ENCODE peak calls at places on chromosome 22, in eight cellular contexts. One of them, this sample, is unnamed.

GRCh38 chr22:37333724-37334460 is 51.6 kb downstream of the CYTH4 start:
- DNase-seq in NCI-H524: no peak
- DNase-seq in T-helper 9 cell: no peak
- DNase-seq in naive thymus-derived CD4-positive, alpha-beta T cell: no peak
- DNase-seq in NCI-H1092 treated with DMSO at 0.1 percent for 48 hours: no peak
- DNase-seq in effector CD4-positive, alpha-beta T cell: no peak
- DNase-seq in anterior cingulate cortex: no peak
- DNase-seq in CD8-positive, alpha-beta T cell: no peak
- DNase-seq in this sample: no peak

GRCh38 chr22:46287873-46288751 is 8.6 kb upstream of the GTSE1 start:
- DNase-seq in NCI-H524: no peak
- DNase-seq in T-helper 9 cell: no peak
- DNase-seq in naive thymus-derived CD4-positive, alpha-beta T cell: no peak
- DNase-seq in NCI-H1092 treated with DMSO at 0.1 percent for 48 hours: no peak
- DNase-seq in effector CD4-positive, alpha-beta T cell: no peak
- DNase-seq in anterior cingulate cortex: no peak
- DNase-seq in CD8-positive, alpha-beta T cell: peak
- DNase-seq in this sample: peak

GRCh38 chr22:47041201-47042115 is 279.0 kb downstream of the TBC1D22A start:
- DNase-seq in NCI-H524: no peak
- DNase-seq in T-helper 9 cell: no peak
- DNase-seq in naive thymus-derived CD4-positive, alpha-beta T cell: no peak
- DNase-seq in NCI-H1092 treated with DMSO at 0.1 percent for 48 hours: no peak
- DNase-seq in effector CD4-positive, alpha-beta T cell: no peak
- DNase-seq in anterior cingulate cortex: no peak
- DNase-seq in CD8-positive, alpha-beta T cell: no peak
- DNase-seq in this sample: no peak

GRCh38 chr22:31488346-31488883 is 1.2 kb downstream of the EIF4ENIF1 start:
- DNase-seq in NCI-H524: no peak
- DNase-seq in T-helper 9 cell: no peak
- DNase-seq in naive thymus-derived CD4-positive, alpha-beta T cell: no peak
- DNase-seq in NCI-H1092 treated with DMSO at 0.1 percent for 48 hours: no peak
- DNase-seq in effector CD4-positive, alpha-beta T cell: no peak
- DNase-seq in anterior cingulate cortex: no peak
- DNase-seq in CD8-positive, alpha-beta T cell: no peak
- DNase-seq in this sample: no peak

GRCh38 chr22:49647346-49648026 is 180.2 kb downstream of the BRD1 start:
- DNase-seq in NCI-H524: no peak
- DNase-seq in T-helper 9 cell: no peak
- DNase-seq in naive thymus-derived CD4-positive, alpha-beta T cell: no peak
- DNase-seq in NCI-H1092 treated with DMSO at 0.1 percent for 48 hours: no peak
- DNase-seq in effector CD4-positive, alpha-beta T cell: no peak
- DNase-seq in anterior cingulate cortex: no peak
- DNase-seq in CD8-positive, alpha-beta T cell: no peak
- DNase-seq in this sample: no peak

GRCh38 chr22:29587938-29588699 is 7.2 kb upstream of the NIPSNAP1 start:
- DNase-seq in NCI-H524: no peak
- DNase-seq in T-helper 9 cell: no peak
- DNase-seq in naive thymus-derived CD4-positive, alpha-beta T cell: no peak
- DNase-seq in NCI-H1092 treated with DMSO at 0.1 percent for 48 hours: no peak
- DNase-seq in effector CD4-positive, alpha-beta T cell: no peak
- DNase-seq in anterior cingulate cortex: no peak
- DNase-seq in CD8-positive, alpha-beta T cell: no peak
- DNase-seq in this sample: no peak

GRCh38 chr22:30245181-30245984 is 1.2 kb downstream of the LIF start:
- DNase-seq in NCI-H524: no peak
- DNase-seq in T-helper 9 cell: no peak
- DNase-seq in naive thymus-derived CD4-positive, alpha-beta T cell: no peak
- DNase-seq in NCI-H1092 treated with DMSO at 0.1 percent for 48 hours: no peak
- DNase-seq in effector CD4-positive, alpha-beta T cell: no peak
- DNase-seq in anterior cingulate cortex: no peak
- DNase-seq in CD8-positive, alpha-beta T cell: no peak
- DNase-seq in this sample: no peak

GRCh38 chr22:20015187-20015625 is 1.4 kb downstream of the ARVCF start:
- DNase-seq in NCI-H524: no peak
- DNase-seq in T-helper 9 cell: no peak
- DNase-seq in naive thymus-derived CD4-positive, alpha-beta T cell: no peak
- DNase-seq in NCI-H1092 treated with DMSO at 0.1 percent for 48 hours: no peak
- DNase-seq in effector CD4-positive, alpha-beta T cell: no peak
- DNase-seq in anterior cingulate cortex: no peak
- DNase-seq in CD8-positive, alpha-beta T cell: no peak
- DNase-seq in this sample: no peak

GRCh38 chr22:28923826-28924732 is 40.7 kb downstream of the ZNRF3 start:
- DNase-seq in NCI-H524: no peak
- DNase-seq in T-helper 9 cell: no peak
- DNase-seq in naive thymus-derived CD4-positive, alpha-beta T cell: no peak
- DNase-seq in NCI-H1092 treated with DMSO at 0.1 percent for 48 hours: peak
- DNase-seq in effector CD4-positive, alpha-beta T cell: no peak
- DNase-seq in anterior cingulate cortex: peak
- DNase-seq in CD8-positive, alpha-beta T cell: no peak
- DNase-seq in this sample: peak

GRCh38 chr22:46737976-46738641 is at the start of gene CERK:
- DNase-seq in NCI-H524: no peak
- DNase-seq in T-helper 9 cell: peak
- DNase-seq in naive thymus-derived CD4-positive, alpha-beta T cell: peak
- DNase-seq in NCI-H1092 treated with DMSO at 0.1 percent for 48 hours: no peak
- DNase-seq in effector CD4-positive, alpha-beta T cell: peak
- DNase-seq in anterior cingulate cortex: peak
- DNase-seq in CD8-positive, alpha-beta T cell: peak
- DNase-seq in this sample: peak

GRCh38 chr22:36816635-36817428 is at the start of gene PVALB:
- DNase-seq in NCI-H524: no peak
- DNase-seq in T-helper 9 cell: no peak
- DNase-seq in naive thymus-derived CD4-positive, alpha-beta T cell: peak
- DNase-seq in NCI-H1092 treated with DMSO at 0.1 percent for 48 hours: peak
- DNase-seq in effector CD4-positive, alpha-beta T cell: no peak
- DNase-seq in anterior cingulate cortex: no peak
- DNase-seq in CD8-positive, alpha-beta T cell: no peak
- DNase-seq in this sample: no peak

GRCh38 chr22:23835773-23836144 is 3.0 kb downstream of the DERL3 start:
- DNase-seq in NCI-H524: no peak
- DNase-seq in T-helper 9 cell: no peak
- DNase-seq in naive thymus-derived CD4-positive, alpha-beta T cell: no peak
- DNase-seq in NCI-H1092 treated with DMSO at 0.1 percent for 48 hours: no peak
- DNase-seq in effector CD4-positive, alpha-beta T cell: no peak
- DNase-seq in anterior cingulate cortex: no peak
- DNase-seq in CD8-positive, alpha-beta T cell: no peak
- DNase-seq in this sample: no peak

GRCh38 chr22:20989323-20990138 is 7.4 kb downstream of the LZTR1 start:
- DNase-seq in NCI-H524: no peak
- DNase-seq in T-helper 9 cell: no peak
- DNase-seq in naive thymus-derived CD4-positive, alpha-beta T cell: no peak
- DNase-seq in NCI-H1092 treated with DMSO at 0.1 percent for 48 hours: no peak
- DNase-seq in effector CD4-positive, alpha-beta T cell: no peak
- DNase-seq in anterior cingulate cortex: no peak
- DNase-seq in CD8-positive, alpha-beta T cell: no peak
- DNase-seq in this sample: no peak

GRCh38 chr22:17269224-17269606 is 50.0 kb upstream of the ADA2 start:
- DNase-seq in NCI-H524: peak
- DNase-seq in T-helper 9 cell: no peak
- DNase-seq in naive thymus-derived CD4-positive, alpha-beta T cell: no peak
- DNase-seq in NCI-H1092 treated with DMSO at 0.1 percent for 48 hours: peak
- DNase-seq in effector CD4-positive, alpha-beta T cell: no peak
- DNase-seq in anterior cingulate cortex: no peak
- DNase-seq in CD8-positive, alpha-beta T cell: no peak
- DNase-seq in this sample: no peak

GRCh38 chr22:36546932-36547331 is 18.0 kb upstream of the EIF3D start:
- DNase-seq in NCI-H524: no peak
- DNase-seq in T-helper 9 cell: no peak
- DNase-seq in naive thymus-derived CD4-positive, alpha-beta T cell: no peak
- DNase-seq in NCI-H1092 treated with DMSO at 0.1 percent for 48 hours: no peak
- DNase-seq in effector CD4-positive, alpha-beta T cell: no peak
- DNase-seq in anterior cingulate cortex: no peak
- DNase-seq in CD8-positive, alpha-beta T cell: no peak
- DNase-seq in this sample: no peak

GRCh38 chr22:37880668-37881440 is 25.2 kb upstream of the MICALL1 start:
- DNase-seq in NCI-H524: no peak
- DNase-seq in T-helper 9 cell: no peak
- DNase-seq in naive thymus-derived CD4-positive, alpha-beta T cell: no peak
- DNase-seq in NCI-H1092 treated with DMSO at 0.1 percent for 48 hours: no peak
- DNase-seq in effector CD4-positive, alpha-beta T cell: no peak
- DNase-seq in anterior cingulate cortex: peak
- DNase-seq in CD8-positive, alpha-beta T cell: no peak
- DNase-seq in this sample: no peak

GRCh38 chr22:18065256-18065655 is 12.5 kb upstream of the PEX26 start:
- DNase-seq in NCI-H524: no peak
- DNase-seq in T-helper 9 cell: no peak
- DNase-seq in naive thymus-derived CD4-positive, alpha-beta T cell: no peak
- DNase-seq in NCI-H1092 treated with DMSO at 0.1 percent for 48 hours: no peak
- DNase-seq in effector CD4-positive, alpha-beta T cell: no peak
- DNase-seq in anterior cingulate cortex: no peak
- DNase-seq in CD8-positive, alpha-beta T cell: no peak
- DNase-seq in this sample: no peak

GRCh38 chr22:42368379-42369249 is 63.6 kb downstream of the NFAM1 start:
- DNase-seq in NCI-H524: no peak
- DNase-seq in T-helper 9 cell: peak
- DNase-seq in naive thymus-derived CD4-positive, alpha-beta T cell: peak
- DNase-seq in NCI-H1092 treated with DMSO at 0.1 percent for 48 hours: no peak
- DNase-seq in effector CD4-positive, alpha-beta T cell: peak
- DNase-seq in anterior cingulate cortex: no peak
- DNase-seq in CD8-positive, alpha-beta T cell: peak
- DNase-seq in this sample: no peak

GRCh38 chr22:35140879-35141745 is 75.2 kb downstream of the ISX start:
- DNase-seq in NCI-H524: no peak
- DNase-seq in T-helper 9 cell: no peak
- DNase-seq in naive thymus-derived CD4-positive, alpha-beta T cell: no peak
- DNase-seq in NCI-H1092 treated with DMSO at 0.1 percent for 48 hours: peak
- DNase-seq in effector CD4-positive, alpha-beta T cell: no peak
- DNase-seq in anterior cingulate cortex: no peak
- DNase-seq in CD8-positive, alpha-beta T cell: no peak
- DNase-seq in this sample: peak

GRCh38 chr22:49462291-49462690 is 365.4 kb downstream of the BRD1 start:
- DNase-seq in NCI-H524: no peak
- DNase-seq in T-helper 9 cell: no peak
- DNase-seq in naive thymus-derived CD4-positive, alpha-beta T cell: no peak
- DNase-seq in NCI-H1092 treated with DMSO at 0.1 percent for 48 hours: no peak
- DNase-seq in effector CD4-positive, alpha-beta T cell: no peak
- DNase-seq in anterior cingulate cortex: no peak
- DNase-seq in CD8-positive, alpha-beta T cell: no peak
- DNase-seq in this sample: no peak

GRCh38 chr22:44755000-44755399 is 2.6 kb downstream of the ARHGAP8 start:
- DNase-seq in NCI-H524: no peak
- DNase-seq in T-helper 9 cell: no peak
- DNase-seq in naive thymus-derived CD4-positive, alpha-beta T cell: no peak
- DNase-seq in NCI-H1092 treated with DMSO at 0.1 percent for 48 hours: no peak
- DNase-seq in effector CD4-positive, alpha-beta T cell: no peak
- DNase-seq in anterior cingulate cortex: no peak
- DNase-seq in CD8-positive, alpha-beta T cell: no peak
- DNase-seq in this sample: no peak